ENCODE peak calls at places on chromosome X, in eight cellular contexts. L, J, G, X, F, B, O and S are unnamed samples.

GRCh38 chrX:43750248-43750676 is 94.2 kb downstream of the MAOA start:
- DNase-seq in L (no peak), J (peak), G (peak), X (no peak), F (peak), B (peak), O (no peak), S (peak)

GRCh38 chrX:40184968-40185367 is 87.2 kb upstream of the BCOR start:
- DNase-seq in L (no peak), J (no peak), G (no peak), X (no peak), F (no peak), B (no peak), O (no peak), S (no peak)

GRCh38 chrX:129658429-129658828 is 3.7 kb upstream of the APLN start:
- DNase-seq in L (no peak), J (no peak), G (no peak), X (no peak), F (no peak), B (no peak), O (no peak), S (no peak)

GRCh38 chrX:78658851-78659744 is at the start of gene RTL3:
- DNase-seq in L (no peak), J (no peak), G (peak), X (no peak), F (no peak), B (peak), O (no peak), S (no peak)

GRCh38 chrX:15645266-15645665 is 19.3 kb downstream of the CLTRN start:
- DNase-seq in L (no peak), J (no peak), G (no peak), X (no peak), F (peak), B (no peak), O (no peak), S (no peak)

GRCh38 chrX:15436220-15436619 is 52.0 kb upstream of the VEGFD start:
- DNase-seq in L (no peak), J (no peak), G (no peak), X (no peak), F (no peak), B (peak), O (no peak), S (no peak)

GRCh38 chrX:3680459-3680858 is 33.0 kb downstream of the PRKX start:
- DNase-seq in L (no peak), J (no peak), G (no peak), X (no peak), F (no peak), B (peak), O (no peak), S (no peak)

GRCh38 chrX:25968920-25969319 is 169.2 kb upstream of the MAGEB18 start:
- DNase-seq in L (no peak), J (peak), G (no peak), X (no peak), F (peak), B (no peak), O (peak), S (no peak)

GRCh38 chrX:107710617-107711391 is 64.8 kb downstream of the TSC22D3 start:
- DNase-seq in L (no peak), J (no peak), G (peak), X (no peak), F (no peak), B (peak), O (peak), S (no peak)

GRCh38 chrX:45360571-45360970 is 159.9 kb upstream of the DIPK2B start:
- DNase-seq in L (no peak), J (no peak), G (peak), X (no peak), F (no peak), B (no peak), O (no peak), S (no peak)

GRCh38 chrX:135396109-135396508 is 25.6 kb upstream of the SMIM10L2A start:
- DNase-seq in L (no peak), J (no peak), G (peak), X (no peak), F (no peak), B (peak), O (no peak), S (no peak)

GRCh38 chrX:71935542-71935941 is 24.9 kb downstream of the NHSL2 start:
- DNase-seq in L (no peak), J (no peak), G (no peak), X (no peak), F (no peak), B (no peak), O (no peak), S (no peak)

GRCh38 chrX:9749141-9749540 is 16.5 kb downstream of the GPR143 start:
- DNase-seq in L (no peak), J (no peak), G (no peak), X (no peak), F (no peak), B (no peak), O (no peak), S (no peak)

GRCh38 chrX:150332023-150332422 is 31.1 kb upstream of the MAMLD1 start:
- DNase-seq in L (no peak), J (no peak), G (no peak), X (no peak), F (no peak), B (no peak), O (no peak), S (no peak)

GRCh38 chrX:17922303-17922702 is 61.2 kb upstream of the RAI2 start:
- DNase-seq in L (no peak), J (peak), G (no peak), X (no peak), F (no peak), B (no peak), O (no peak), S (peak)

GRCh38 chrX:151397741-151398070 is 700 bp downstream of the VMA21 start:
- DNase-seq in L (no peak), J (no peak), G (peak), X (no peak), F (no peak), B (no peak), O (no peak), S (no peak)

GRCh38 chrX:19794690-19795089 is 92.7 kb downstream of the SH3KBP1 start:
- DNase-seq in L (no peak), J (no peak), G (peak), X (no peak), F (peak), B (no peak), O (no peak), S (no peak)

GRCh38 chrX:149687991-149688390 is 23.9 kb upstream of the MAGEA11 start:
- DNase-seq in L (no peak), J (no peak), G (no peak), X (no peak), F (no peak), B (no peak), O (no peak), S (no peak)

GRCh38 chrX:15451913-15452312 is 41.2 kb downstream of the PIR start:
- DNase-seq in L (no peak), J (no peak), G (no peak), X (no peak), F (no peak), B (peak), O (no peak), S (no peak)